ENCODE peak calls at places on chromosome 1, in eight cellular contexts. One of them, this sample, is unnamed.
A peak's percentile ranks its signal among the peaks of the same experiment; 100 is the strongest.

GRCh38 chr1:1022322-1023090 is 2.6 kb downstream of the AGRN start:
- DNase-seq in iPS-NIHi11: no peak
- DNase-seq in GM03348: no peak
- DNase-seq in body of pancreas: no peak
- DNase-seq in cardiac fibroblast: no peak
- DNase-seq in stimulated activated CD4-positive, alpha-beta T cell treated with anti-CD3 and anti-CD28 coated beads, Interleukin-15, amount 100 ng/mL, for 24 hours: no peak
- DNase-seq in H7: no peak
- DNase-seq in GM12891: no peak
- DNase-seq in this sample: no peak

GRCh38 chr1:224564491-224565084 is 51.5 kb upstream of the CNIH3 start:
- DNase-seq in H7: no peak
- DNase-seq in GM03348: no peak
- DNase-seq in body of pancreas: no peak
- DNase-seq in stimulated activated CD4-positive, alpha-beta T cell treated with anti-CD3 and anti-CD28 coated beads, Interleukin-15, amount 100 ng/mL, for 24 hours: no peak
- DNase-seq in cardiac fibroblast: no peak
- DNase-seq in GM12891: no peak
- DNase-seq in iPS-NIHi11: no peak
- DNase-seq in this sample: no peak

GRCh38 chr1:234912541-234913312 is 215.9 kb downstream of the TOMM20 start:
- DNase-seq in GM12891: no peak
- DNase-seq in GM03348: no peak
- DNase-seq in iPS-NIHi11: peak; percentile 25
- DNase-seq in body of pancreas: no peak
- DNase-seq in stimulated activated CD4-positive, alpha-beta T cell treated with anti-CD3 and anti-CD28 coated beads, Interleukin-15, amount 100 ng/mL, for 24 hours: no peak
- DNase-seq in cardiac fibroblast: peak; percentile 40
- DNase-seq in H7: peak; percentile 65
- DNase-seq in this sample: no peak

GRCh38 chr1:37940299-37940947 is 6.4 kb downstream of the INPP5B start:
- DNase-seq in iPS-NIHi11: no peak
- DNase-seq in H7: peak; percentile 8
- DNase-seq in GM03348: no peak
- DNase-seq in stimulated activated CD4-positive, alpha-beta T cell treated with anti-CD3 and anti-CD28 coated beads, Interleukin-15, amount 100 ng/mL, for 24 hours: no peak
- DNase-seq in cardiac fibroblast: no peak
- DNase-seq in body of pancreas: peak; percentile 31
- DNase-seq in GM12891: no peak
- DNase-seq in this sample: no peak

GRCh38 chr1:221944247-221944870 is 202.5 kb upstream of the DUSP10 start:
- DNase-seq in stimulated activated CD4-positive, alpha-beta T cell treated with anti-CD3 and anti-CD28 coated beads, Interleukin-15, amount 100 ng/mL, for 24 hours: no peak
- DNase-seq in H7: no peak
- DNase-seq in body of pancreas: no peak
- DNase-seq in GM12891: no peak
- DNase-seq in iPS-NIHi11: no peak
- DNase-seq in GM03348: no peak
- DNase-seq in cardiac fibroblast: no peak
- DNase-seq in this sample: no peak

GRCh38 chr1:108016451-108016920 is 51.5 kb upstream of the VAV3 start:
- DNase-seq in GM12891: no peak
- DNase-seq in iPS-NIHi11: peak; percentile 12
- DNase-seq in stimulated activated CD4-positive, alpha-beta T cell treated with anti-CD3 and anti-CD28 coated beads, Interleukin-15, amount 100 ng/mL, for 24 hours: peak; percentile 27
- DNase-seq in body of pancreas: no peak
- DNase-seq in H7: no peak
- DNase-seq in GM03348: peak; percentile 21
- DNase-seq in cardiac fibroblast: peak; percentile 73
- DNase-seq in this sample: peak; percentile 34

GRCh38 chr1:30706528-30706927 is 16.9 kb downstream of the MATN1 start:
- DNase-seq in H7: no peak
- DNase-seq in body of pancreas: peak; percentile 55
- DNase-seq in iPS-NIHi11: no peak
- DNase-seq in GM12891: no peak
- DNase-seq in GM03348: peak; percentile 48
- DNase-seq in stimulated activated CD4-positive, alpha-beta T cell treated with anti-CD3 and anti-CD28 coated beads, Interleukin-15, amount 100 ng/mL, for 24 hours: no peak
- DNase-seq in cardiac fibroblast: peak; percentile 52
- DNase-seq in this sample: peak; percentile 25

GRCh38 chr1:223429313-223429731 is 36.1 kb downstream of the CCDC185 start:
- DNase-seq in GM12891: no peak
- DNase-seq in cardiac fibroblast: peak; percentile 17
- DNase-seq in H7: no peak
- DNase-seq in GM03348: peak; percentile 73
- DNase-seq in iPS-NIHi11: no peak
- DNase-seq in stimulated activated CD4-positive, alpha-beta T cell treated with anti-CD3 and anti-CD28 coated beads, Interleukin-15, amount 100 ng/mL, for 24 hours: no peak
- DNase-seq in body of pancreas: no peak
- DNase-seq in this sample: peak; percentile 27

GRCh38 chr1:185073725-185074124 is 28.4 kb downstream of the RNF2 start:
- DNase-seq in GM03348: no peak
- DNase-seq in iPS-NIHi11: no peak
- DNase-seq in body of pancreas: no peak
- DNase-seq in stimulated activated CD4-positive, alpha-beta T cell treated with anti-CD3 and anti-CD28 coated beads, Interleukin-15, amount 100 ng/mL, for 24 hours: no peak
- DNase-seq in GM12891: no peak
- DNase-seq in cardiac fibroblast: no peak
- DNase-seq in H7: no peak
- DNase-seq in this sample: no peak

GRCh38 chr1:93593868-93594602 is 87.6 kb downstream of the BCAR3 start:
- DNase-seq in GM03348: no peak
- DNase-seq in stimulated activated CD4-positive, alpha-beta T cell treated with anti-CD3 and anti-CD28 coated beads, Interleukin-15, amount 100 ng/mL, for 24 hours: no peak
- DNase-seq in cardiac fibroblast: no peak
- DNase-seq in H7: no peak
- DNase-seq in GM12891: no peak
- DNase-seq in body of pancreas: no peak
- DNase-seq in iPS-NIHi11: no peak
- DNase-seq in this sample: no peak

GRCh38 chr1:61887921-61888564 is 145.8 kb downstream of the PATJ start:
- DNase-seq in H7: no peak
- DNase-seq in GM12891: no peak
- DNase-seq in cardiac fibroblast: peak; percentile 43
- DNase-seq in iPS-NIHi11: no peak
- DNase-seq in body of pancreas: no peak
- DNase-seq in stimulated activated CD4-positive, alpha-beta T cell treated with anti-CD3 and anti-CD28 coated beads, Interleukin-15, amount 100 ng/mL, for 24 hours: no peak
- DNase-seq in GM03348: no peak
- DNase-seq in this sample: peak; percentile 39

GRCh38 chr1:245079021-245079609 is 75.7 kb upstream of the KIF26B start:
- DNase-seq in GM03348: peak; percentile 49
- DNase-seq in body of pancreas: no peak
- DNase-seq in cardiac fibroblast: peak; percentile 86
- DNase-seq in stimulated activated CD4-positive, alpha-beta T cell treated with anti-CD3 and anti-CD28 coated beads, Interleukin-15, amount 100 ng/mL, for 24 hours: no peak
- DNase-seq in iPS-NIHi11: no peak
- DNase-seq in GM12891: no peak
- DNase-seq in H7: no peak
- DNase-seq in this sample: peak; percentile 80

GRCh38 chr1:206967096-206967851 is 3.0 kb downstream of the FCAMR start:
- DNase-seq in GM12891: no peak
- DNase-seq in body of pancreas: no peak
- DNase-seq in stimulated activated CD4-positive, alpha-beta T cell treated with anti-CD3 and anti-CD28 coated beads, Interleukin-15, amount 100 ng/mL, for 24 hours: no peak
- DNase-seq in cardiac fibroblast: peak; percentile 35
- DNase-seq in iPS-NIHi11: no peak
- DNase-seq in H7: no peak
- DNase-seq in GM03348: peak; percentile 51
- DNase-seq in this sample: no peak

GRCh38 chr1:61318319-61319125 is 236.2 kb downstream of the NFIA start:
- DNase-seq in iPS-NIHi11: peak; percentile 31
- DNase-seq in stimulated activated CD4-positive, alpha-beta T cell treated with anti-CD3 and anti-CD28 coated beads, Interleukin-15, amount 100 ng/mL, for 24 hours: peak; percentile 33
- DNase-seq in cardiac fibroblast: peak; percentile 92
- DNase-seq in GM12891: peak; percentile 15
- DNase-seq in GM03348: peak; percentile 69
- DNase-seq in H7: no peak
- DNase-seq in body of pancreas: no peak
- DNase-seq in this sample: peak; percentile 87

This sample was measured in adipocyte.